ENCODE peak calls at places on chromosome 2, in five cellular contexts. B is activated naive CD8-positive, alpha-beta T cell treated with anti-CD3 and anti-CD28 coated beads, Interleukin-2, amount 50 U/mL, for 24 hours; M is H4; J is activated CD4-positive, alpha-beta T cell treated with anti-CD3 and anti-CD28 coated beads, Interleukin-2, amount 10 ng/mL, durations not matched to agents 7 days and 5 days; N is M059J. W is an unnamed sample.

GRCh38 chr2:58240595-58240937 is 559 bp downstream of the FANCL start:
- DNase-seq in B (no peak), M (peak), J (no peak), N (no peak), W (no peak)

GRCh38 chr2:147525724-147526489 is 318.9 kb upstream of the ACVR2A start:
- DNase-seq in B (no peak), M (peak), J (peak), N (no peak), W (no peak)

GRCh38 chr2:46703588-46703987 is 212.0 kb downstream of the MCFD2 start:
- DNase-seq in B (no peak), M (no peak), J (no peak), N (no peak), W (no peak)

GRCh38 chr2:131112477-131113027 is 7.4 kb downstream of the PLEKHB2 start:
- DNase-seq in B (no peak), M (no peak), J (no peak), N (no peak), W (peak)

GRCh38 chr2:26583381-26583911 is 57.7 kb downstream of the CIB4 start:
- DNase-seq in B (no peak), M (no peak), J (no peak), N (no peak), W (no peak)

GRCh38 chr2:79120194-79120713 is at the start of gene REG1A:
- DNase-seq in B (no peak), M (no peak), J (no peak), N (no peak), W (no peak)

GRCh38 chr2:37912056-37912455 is 13.0 kb upstream of the RMDN2 start:
- DNase-seq in B (no peak), M (no peak), J (no peak), N (no peak), W (no peak)

GRCh38 chr2:187037310-187037709 is 188.3 kb upstream of the ZSWIM2 start:
- DNase-seq in B (no peak), M (no peak), J (no peak), N (no peak), W (peak)

GRCh38 chr2:112829931-112830330 is 6.6 kb downstream of the IL1B start:
- DNase-seq in B (no peak), M (no peak), J (no peak), N (no peak), W (no peak)

GRCh38 chr2:14535156-14535555 is 97.4 kb upstream of the LRATD1 start:
- DNase-seq in B (no peak), M (no peak), J (no peak), N (no peak), W (no peak)

GRCh38 chr2:238633426-238634328 is 206.9 kb downstream of the ASB1 start:
- DNase-seq in B (no peak), M (no peak), J (no peak), N (no peak), W (no peak)

GRCh38 chr2:130154773-130155765 is 10.2 kb upstream of the CCDC74B start:
- DNase-seq in B (no peak), M (no peak), J (no peak), N (no peak), W (no peak)

GRCh38 chr2:237178396-237178795 is 92.7 kb downstream of the COPS8 start:
- DNase-seq in B (no peak), M (peak), J (no peak), N (peak), W (peak)

GRCh38 chr2:10237392-10238321 is 65.0 kb upstream of the HPCAL1 start:
- DNase-seq in B (no peak), M (no peak), J (no peak), N (no peak), W (no peak)

GRCh38 chr2:217802876-217803638 is 199.7 kb downstream of the TNS1 start:
- DNase-seq in B (no peak), M (no peak), J (no peak), N (no peak), W (no peak)

GRCh38 chr2:206368933-206369569 is 74.3 kb upstream of the ADAM23 start:
- DNase-seq in B (no peak), M (no peak), J (no peak), N (no peak), W (peak)

GRCh38 chr2:34102359-34102758 is 503.3 kb upstream of the FAM98A start:
- DNase-seq in B (no peak), M (no peak), J (no peak), N (peak), W (no peak)

GRCh38 chr2:144431384-144431783 is 88.5 kb downstream of the ZEB2 start:
- DNase-seq in B (no peak), M (no peak), J (no peak), N (no peak), W (no peak)

GRCh38 chr2:144369416-144369815 is 150.5 kb downstream of the ZEB2 start:
- DNase-seq in B (no peak), M (no peak), J (no peak), N (no peak), W (no peak)

GRCh38 chr2:158006961-158007664 is 94.6 kb upstream of the UPP2 start:
- DNase-seq in B (peak), M (no peak), J (peak), N (peak), W (no peak)

GRCh38 chr2:241949736-241950412 is 80.3 kb downstream of the RTP5 start:
- DNase-seq in B (no peak), M (no peak), J (no peak), N (no peak), W (no peak)

GRCh38 chr2:58106896-58107295 is 60.3 kb downstream of the VRK2 start:
- DNase-seq in B (no peak), M (no peak), J (no peak), N (no peak), W (peak)

GRCh38 chr2:96150791-96151594 is 5.8 kb upstream of the DUSP2 start:
- DNase-seq in B (peak), M (no peak), J (no peak), N (no peak), W (no peak)

GRCh38 chr2:176246324-176246723 is 22.9 kb upstream of the MTX2 start:
- DNase-seq in B (no peak), M (no peak), J (no peak), N (no peak), W (no peak)

GRCh38 chr2:2769481-2770431 is 438.7 kb upstream of the MYT1L start:
- DNase-seq in B (no peak), M (no peak), J (no peak), N (no peak), W (no peak)

GRCh38 chr2:101802329-101802728 is 104.8 kb downstream of the MAP4K4 start:
- DNase-seq in B (no peak), M (no peak), J (no peak), N (no peak), W (no peak)

GRCh38 chr2:56015631-56016251 is 92.2 kb upstream of the EFEMP1 start:
- DNase-seq in B (no peak), M (no peak), J (no peak), N (no peak), W (no peak)

GRCh38 chr2:200399046-200399445 is 92.6 kb downstream of the SPATS2L start:
- DNase-seq in B (no peak), M (no peak), J (no peak), N (peak), W (peak)

GRCh38 chr2:38578832-38579231 is 23.9 kb downstream of the HNRNPLL start:
- DNase-seq in B (no peak), M (no peak), J (no peak), N (peak), W (peak)